ENCODE peak calls at places on chromosome 12, in five cellular contexts. C is foreskin fibroblast, Q is AG09309, O is psoas muscle, H is MM.1S. S is an unnamed sample.

GRCh38 chr12:91091916-91092715 is 19.2 kb downstream of the LUM start:
- DNase-seq in H (no peak), Q (no peak), O (no peak), C (no peak), S (no peak)

GRCh38 chr12:68915055-68915454 is 17.9 kb downstream of the CPM start:
- DNase-seq in H (no peak), C (peak; percentile 71), Q (peak; percentile 90), O (no peak), S (no peak)

GRCh38 chr12:93737457-93738198 is 60.5 kb downstream of the CRADD start:
- DNase-seq in C (no peak), Q (no peak), O (no peak), H (no peak), S (no peak)

GRCh38 chr12:10736460-10736859 is 13.3 kb upstream of the YBX3 start:
- DNase-seq in C (no peak), H (no peak), Q (no peak), O (no peak), S (no peak)

GRCh38 chr12:102034346-102034745 is 27.4 kb downstream of the WASHC3 start:
- DNase-seq in O (no peak), H (no peak), C (no peak), Q (peak; percentile 7), S (no peak)

GRCh38 chr12:57145460-57146059 is 1.9 kb downstream of the LRP1-AS start:
- DNase-seq in H (no peak), O (no peak), C (no peak), Q (no peak), S (no peak)

GRCh38 chr12:105409881-105410471 is 79.5 kb downstream of the C12orf75 start:
- DNase-seq in C (no peak), Q (no peak), H (no peak), O (peak; percentile 69), S (no peak)

GRCh38 chr12:128693115-128693514 is 130.6 kb downstream of the SLC15A4 start:
- DNase-seq in Q (no peak), H (no peak), C (no peak), O (no peak), S (no peak)

GRCh38 chr12:88063375-88063774 is 34.2 kb upstream of the C12orf50 start:
- DNase-seq in Q (no peak), O (no peak), H (no peak), C (no peak), S (peak; percentile 26)

GRCh38 chr12:22543246-22544037 is 900 bp downstream of the C2CD5 start:
- DNase-seq in O (peak; percentile 76), Q (no peak), C (peak; percentile 9), H (peak; percentile 69), S (peak; percentile 53)

GRCh38 chr12:42298887-42299286 is 27.0 kb downstream of the ZCRB1 start:
- DNase-seq in C (no peak), H (peak; percentile 29), O (no peak), Q (no peak), S (no peak)

GRCh38 chr12:2231956-2232355 is 179.2 kb downstream of the CACNA1C start:
- DNase-seq in O (no peak), Q (no peak), C (no peak), H (no peak), S (no peak)

GRCh38 chr12:103768467-103769123 is 72.4 kb downstream of the NT5DC3 start:
- DNase-seq in Q (no peak), C (no peak), O (no peak), H (no peak), S (no peak)

GRCh38 chr12:27818421-27818918 is 38.4 kb upstream of the MANSC4 start:
- DNase-seq in O (no peak), C (no peak), Q (no peak), H (no peak), S (no peak)

GRCh38 chr12:31250179-31250578 is 75.8 kb downstream of the SINHCAF start:
- DNase-seq in O (no peak), C (no peak), Q (no peak), H (no peak), S (no peak)
- TF ChIP-seq CTCF in O (no peak), C (no peak), Q (no peak), H (no peak), S (no peak)

DNA sequence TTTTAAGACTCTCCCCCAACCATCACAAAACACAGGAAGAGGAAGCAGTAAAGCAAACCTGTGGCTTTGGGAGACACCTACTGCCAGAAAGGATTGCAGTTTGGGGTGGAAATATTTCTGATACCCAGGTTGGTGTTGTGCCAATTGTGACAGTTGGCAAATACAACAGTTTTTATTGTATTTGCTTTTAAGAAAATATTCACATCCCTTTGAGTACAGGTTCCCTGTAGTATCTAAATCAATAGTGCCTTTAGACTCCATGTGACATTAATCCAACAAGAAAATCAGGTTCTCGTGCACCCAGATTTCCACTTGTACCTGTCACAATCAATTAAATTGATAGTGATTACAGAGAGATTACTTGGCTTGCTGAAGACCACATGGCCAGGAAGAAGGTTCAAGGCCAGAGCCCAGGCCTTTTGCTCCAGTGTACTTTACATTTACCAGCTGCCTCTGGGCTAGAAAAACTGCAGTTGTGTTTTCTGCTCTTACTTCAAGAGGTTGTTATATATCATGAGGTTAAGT is 361.2 kb downstream of the ATP23 start:
- DNase-seq in O (no peak), Q (no peak), H (no peak), C (no peak), S (no peak)
- TF ChIP-seq CTCF in O (no peak), Q (no peak), H (no peak), C (no peak), S (no peak)

GRCh38 chr12:15837141-15837781 is 44.9 kb upstream of the STRAP start:
- DNase-seq in Q (peak; percentile 61), C (peak; percentile 47), O (no peak), H (no peak), S (no peak)

GRCh38 chr12:15838986-15839385 is 43.2 kb upstream of the STRAP start:
- DNase-seq in O (no peak), C (no peak), Q (no peak), H (no peak), S (no peak)

GRCh38 chr12:15839682-15840081 is 42.5 kb upstream of the STRAP start:
- DNase-seq in O (no peak), H (no peak), Q (no peak), C (no peak), S (no peak)

GRCh38 chr12:15846887-15847286 is 35.3 kb upstream of the STRAP start:
- DNase-seq in C (peak; percentile 47), Q (peak; percentile 46), O (no peak), H (no peak), S (no peak)

DNA sequence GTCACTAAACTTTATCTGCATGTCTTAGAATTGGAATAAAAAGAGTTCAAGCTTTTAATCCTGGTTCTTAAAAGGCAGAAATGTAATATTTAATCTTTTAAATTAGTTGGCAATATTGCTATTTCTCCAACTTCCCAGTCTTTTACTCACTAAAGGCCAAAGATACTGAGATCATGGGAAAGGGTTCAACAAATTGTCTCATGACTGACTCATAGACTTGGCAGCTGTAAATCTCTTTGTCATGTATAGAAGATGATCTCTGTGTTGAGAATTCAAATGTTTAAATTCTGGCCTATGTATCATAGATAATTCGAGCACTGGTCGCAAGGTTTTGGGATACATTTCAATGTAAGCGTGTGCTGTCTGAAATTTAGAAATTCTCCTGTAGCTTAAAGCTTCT is 40.1 kb upstream of the STRAP start:
- DNase-seq in O (no peak), H (no peak), C (peak; percentile 62), Q (peak; percentile 29), S (no peak)
- TF ChIP-seq CTCF in O (no peak), H (no peak), C (no peak), Q (no peak), S (no peak)

DNA sequence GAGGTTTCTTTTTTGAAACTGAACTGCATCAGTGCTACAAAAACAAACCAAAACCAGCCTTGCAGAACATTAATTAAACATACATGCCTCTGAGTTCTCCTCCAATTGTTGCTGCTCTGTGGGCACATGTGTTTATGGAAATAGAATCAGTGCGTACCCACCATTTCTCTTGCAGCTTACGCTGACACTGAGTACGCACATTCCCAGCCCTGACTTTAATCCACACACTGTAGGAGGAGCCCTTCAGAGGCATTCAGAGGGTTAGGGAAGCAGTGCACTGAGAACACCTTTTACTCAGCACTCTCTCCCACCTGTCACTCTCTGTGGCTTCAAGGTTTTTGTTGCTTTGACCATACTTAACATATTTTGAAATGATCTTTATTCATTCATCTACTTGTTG is 250.5 kb upstream of the PWP1 start:
- DNase-seq in C (no peak), Q (no peak), H (no peak), O (no peak), S (no peak)
- TF ChIP-seq CTCF in C (no peak), Q (no peak), H (no peak), O (no peak), S (no peak)

DNA sequence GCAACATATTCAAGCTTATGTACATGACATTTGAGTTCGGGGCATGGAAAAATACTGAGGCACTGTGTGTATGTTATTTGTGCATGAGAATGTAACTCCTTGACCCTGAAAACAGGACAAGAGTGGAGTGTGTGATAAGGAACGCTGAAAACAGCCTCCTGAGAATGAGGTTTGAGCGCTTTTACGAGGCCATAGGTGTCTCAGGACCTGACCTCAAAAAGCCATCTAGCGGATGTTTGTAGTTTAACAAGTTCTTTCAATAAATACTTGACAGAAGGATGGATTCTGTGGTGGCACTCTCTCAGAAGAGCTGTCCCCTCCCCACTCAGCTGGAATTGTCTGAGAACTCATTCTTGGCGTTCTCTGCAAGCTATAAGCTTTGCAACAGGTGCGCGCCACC is 350.5 kb upstream of the TMTC1 start:
- DNase-seq in C (no peak), H (peak; percentile 24), Q (no peak), O (no peak), S (no peak)
- TF ChIP-seq CTCF in C (no peak), H (peak; percentile 20), Q (peak; percentile 17), O (no peak), S (no peak)

DNA sequence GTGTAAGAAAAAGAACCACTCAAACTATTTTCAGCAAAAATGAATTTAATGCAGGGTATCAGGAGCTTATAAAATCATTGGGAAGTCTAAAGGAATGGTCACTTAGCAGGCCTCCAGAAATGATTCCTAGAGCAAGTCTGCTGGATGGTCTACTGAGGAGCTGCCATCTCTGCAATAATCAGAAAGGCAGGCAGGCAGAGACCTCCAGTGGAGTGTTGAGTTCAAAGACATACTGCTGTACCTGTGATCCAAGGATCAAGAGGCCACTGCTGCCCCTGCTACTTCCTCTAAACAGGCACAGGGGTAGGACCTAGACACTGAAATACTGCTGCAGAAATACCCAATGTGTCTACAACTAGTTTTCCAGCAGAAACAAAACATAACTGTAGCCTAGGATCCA is 14.5 kb upstream of the KICS2 start:
- DNase-seq in O (no peak), H (no peak), C (no peak), Q (no peak), S (no peak)
- TF ChIP-seq CTCF in O (no peak), H (no peak), C (peak; percentile 8), Q (peak; percentile 23), S (no peak)

DNA sequence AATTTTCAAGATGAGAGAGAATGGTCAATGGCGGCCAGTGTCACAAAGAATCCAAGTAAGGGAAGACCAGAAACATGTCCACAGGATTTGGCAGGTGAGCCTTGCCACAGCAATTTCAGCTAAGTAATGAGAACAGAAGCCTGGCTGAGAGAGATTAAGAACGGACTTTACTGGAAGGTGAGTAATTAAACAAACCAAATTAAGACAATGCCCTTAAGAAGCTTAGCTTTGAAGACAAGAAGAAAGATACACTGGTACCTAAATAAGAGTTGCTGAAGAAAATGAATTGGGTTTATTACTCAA is 145.4 kb upstream of the PLEKHG7 start:
- DNase-seq in Q (no peak), O (no peak), H (no peak), C (no peak), S (no peak)
- TF ChIP-seq CTCF in Q (no peak), O (no peak), H (no peak), C (no peak), S (no peak)

GRCh38 chr12:89618113-89618862 is 90.3 kb downstream of the ATP2B1 start:
- DNase-seq in Q (no peak), H (no peak), O (no peak), C (no peak), S (no peak)
- TF ChIP-seq CTCF in Q (peak; percentile 8), H (no peak), O (no peak), C (no peak), S (no peak)

GRCh38 chr12:113130457-113131135 is 5.0 kb downstream of the RASAL1 start:
- DNase-seq in C (no peak), Q (no peak), O (no peak), H (no peak), S (peak; percentile 62)
- TF ChIP-seq CTCF in C (peak; percentile 13), Q (no peak), O (no peak), H (no peak), S (peak; percentile 40)